ENCODE peak calls at places on chromosomes 2 and 18, in nine cellular contexts. R is ascending aorta, A is GM12878, I is neural crest cell, P is MCF 10A, T is foreskin fibroblast, S is Panc1, V is AG09319, F is kidney. M is an unnamed sample.

GRCh38 chr2:45134726-45135125 is 125.5 kb upstream of the SIX2 start:
- DNase-seq in R (no peak), A (no peak), I (no peak), P (peak), T (peak), S (no peak), V (no peak), F (no peak), M (no peak)

GRCh38 chr2:186486651-186487647 is 889 bp downstream of the ZC3H15 start:
- DNase-seq in R (no peak), A (no peak), I (no peak), P (peak), T (peak), S (no peak), V (no peak), F (no peak), M (no peak)

GRCh38 chr18:70384181-70384790 is 95.4 kb downstream of the SOCS6 start:
- DNase-seq in R (no peak), A (no peak), I (no peak), P (peak), T (peak), S (peak), V (peak), F (no peak), M (no peak)

GRCh38 chr2:14148186-14148585 is 484.3 kb upstream of the LRATD1 start:
- DNase-seq in R (no peak), A (no peak), I (no peak), P (peak), T (peak), S (no peak), V (no peak), F (no peak), M (no peak)

GRCh38 chr2:218029366-218030360 is 26.9 kb upstream of the TNS1 start:
- DNase-seq in R (no peak), A (no peak), I (no peak), P (no peak), T (no peak), S (no peak), V (no peak), F (no peak), M (no peak)

GRCh38 chr2:187962538-187962937 is 329.1 kb upstream of the GULP1 start:
- DNase-seq in R (no peak), A (no peak), I (no peak), P (no peak), T (no peak), S (no peak), V (no peak), F (no peak), M (no peak)

GRCh38 chr2:200397785-200398184 is 91.3 kb downstream of the SPATS2L start:
- DNase-seq in R (no peak), A (no peak), I (no peak), P (peak), T (peak), S (no peak), V (no peak), F (no peak), M (no peak)

GRCh38 chr2:18349421-18349820 is 211.0 kb downstream of the RDH14 start:
- DNase-seq in R (no peak), A (no peak), I (no peak), P (no peak), T (no peak), S (no peak), V (no peak), F (no peak), M (no peak)

GRCh38 chr2:234730066-234730640 is 221.7 kb upstream of the SH3BP4 start:
- DNase-seq in R (no peak), A (no peak), I (peak), P (no peak), T (no peak), S (no peak), V (no peak), F (no peak), M (no peak)

GRCh38 chr18:61531891-61532290 is 198.7 kb downstream of the CDH20 start:
- DNase-seq in R (no peak), A (no peak), I (no peak), P (no peak), T (no peak), S (no peak), V (no peak), F (no peak), M (no peak)

GRCh38 chr2:234252766-234253165 is 202.3 kb downstream of the SPP2 start:
- DNase-seq in R (no peak), A (no peak), I (no peak), P (peak), T (no peak), S (no peak), V (no peak), F (no peak), M (no peak)

GRCh38 chr2:236939751-236940229 is 145.9 kb upstream of the COPS8 start:
- DNase-seq in R (no peak), A (no peak), I (no peak), P (no peak), T (peak), S (no peak), V (no peak), F (no peak), M (no peak)

GRCh38 chr2:238021327-238021726 is 39.5 kb upstream of the SCLY start:
- DNase-seq in R (no peak), A (no peak), I (no peak), P (peak), T (no peak), S (no peak), V (no peak), F (no peak), M (no peak)

GRCh38 chr2:188291142-188291616 is 495 bp upstream of the GULP1 start:
- DNase-seq in R (no peak), A (no peak), I (no peak), P (no peak), T (peak), S (no peak), V (no peak), F (no peak), M (no peak)

GRCh38 chr2:28523873-28524272 is 28.0 kb downstream of the PLB1 start:
- DNase-seq in R (no peak), A (no peak), I (no peak), P (no peak), T (no peak), S (no peak), V (no peak), F (no peak), M (no peak)

GRCh38 chr2:74102516-74102915 is 45.2 kb downstream of the BOLA3 start:
- DNase-seq in R (no peak), A (no peak), I (no peak), P (no peak), T (no peak), S (no peak), V (no peak), F (no peak), M (no peak)

GRCh38 chr2:74105413-74105812 is 42.3 kb downstream of the BOLA3 start:
- DNase-seq in R (no peak), A (no peak), I (no peak), P (no peak), T (no peak), S (no peak), V (no peak), F (no peak), M (no peak)

GRCh38 chr2:74107071-74107470 is 40.6 kb downstream of the BOLA3 start:
- DNase-seq in R (no peak), A (no peak), I (no peak), P (no peak), T (no peak), S (no peak), V (no peak), F (no peak), M (no peak)

GRCh38 chr2:74103763-74104162 is 43.9 kb downstream of the BOLA3 start:
- DNase-seq in R (no peak), A (no peak), I (no peak), P (no peak), T (no peak), S (no peak), V (no peak), F (no peak), M (no peak)

DNA sequence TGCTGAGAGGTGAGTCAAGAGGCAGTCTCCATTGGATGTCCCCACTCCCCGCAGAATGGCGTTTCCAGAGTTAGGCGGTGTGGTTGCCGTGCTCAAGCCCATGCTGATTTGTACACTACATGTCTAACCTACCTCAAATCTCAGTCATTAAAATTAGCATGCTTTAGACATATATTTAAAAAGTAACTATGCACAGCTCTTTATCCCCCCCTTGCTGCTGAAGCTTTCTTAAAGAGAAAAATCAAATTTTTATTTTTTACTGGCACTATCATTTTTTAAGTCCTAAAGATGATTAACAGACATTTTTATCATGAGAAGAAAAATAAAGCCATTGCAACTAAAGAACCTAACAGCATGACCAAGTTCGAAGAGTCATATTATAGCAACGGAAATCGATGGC is 42.9 kb downstream of the BOLA3 start:
- DNase-seq in R (no peak), A (no peak), I (no peak), P (no peak), T (peak), S (no peak), V (no peak), F (no peak), M (no peak)
- TF ChIP-seq CTCF in R (no peak), A (no peak), I (no peak), P (peak), T (peak), S (no peak), V (no peak), F (no peak), M (peak)

GRCh38 chr2:191539068-191539467 is 138.9 kb upstream of the NABP1 start:
- DNase-seq in R (no peak), A (no peak), I (peak), P (peak), T (peak), S (no peak), V (no peak), F (no peak), M (no peak)
- TF ChIP-seq CTCF in R (no peak), A (peak), I (peak), P (peak), T (peak), S (peak), V (peak), F (peak), M (peak)

GRCh38 chr2:105078906-105079305 is 41.0 kb downstream of the MRPS9 start:
- DNase-seq in R (no peak), A (no peak), I (no peak), P (no peak), T (no peak), S (no peak), V (no peak), F (no peak), M (no peak)
- TF ChIP-seq CTCF in R (no peak), A (no peak), I (no peak), P (no peak), T (no peak), S (no peak), V (no peak), F (no peak), M (no peak)

GRCh38 chr2:174546519-174547506 is 50.8 kb downstream of the WIPF1 start:
- DNase-seq in R (no peak), A (no peak), I (no peak), P (peak), T (peak), S (no peak), V (no peak), F (no peak), M (no peak)
- TF ChIP-seq CTCF in R (no peak), A (peak), I (peak), P (no peak), T (peak), S (peak), V (peak), F (no peak), M (peak)

GRCh38 chr2:231715499-231715837 is 7.1 kb downstream of the PTMA start:
- DNase-seq in R (no peak), A (no peak), I (no peak), P (no peak), T (no peak), S (no peak), V (no peak), F (peak), M (no peak)
- TF ChIP-seq CTCF in R (peak), A (no peak), I (no peak), P (no peak), T (no peak), S (no peak), V (no peak), F (no peak), M (no peak)

DNA sequence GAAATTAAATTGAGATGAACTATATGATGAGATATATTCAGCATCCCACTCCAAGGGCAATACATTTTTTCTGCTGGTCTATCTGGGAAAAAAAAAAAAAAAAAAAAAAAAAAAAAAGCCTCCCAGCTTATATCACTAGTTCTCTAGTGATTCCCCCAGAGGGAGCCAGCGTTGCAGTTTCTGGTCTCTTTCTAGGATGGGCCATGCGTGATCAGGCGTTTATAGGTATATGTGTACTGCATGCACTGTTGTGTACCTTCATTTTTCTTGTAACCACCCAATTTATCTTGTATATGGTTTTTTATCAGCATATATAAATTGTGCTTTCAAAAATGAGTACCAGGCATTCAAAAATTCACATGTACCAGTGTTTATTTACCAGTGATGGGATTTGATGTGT is 35.1 kb downstream of the DCDC2C start:
- DNase-seq in R (no peak), A (no peak), I (peak), P (peak), T (no peak), S (no peak), V (no peak), F (no peak), M (no peak)
- TF ChIP-seq CTCF in R (no peak), A (peak), I (peak), P (peak), T (peak), S (peak), V (peak), F (peak), M (no peak)

GRCh38 chr2:40450066-40450841 is 1.6 kb downstream of the SLC8A1 start:
- DNase-seq in R (no peak), A (no peak), I (no peak), P (no peak), T (peak), S (no peak), V (no peak), F (peak), M (no peak)
- TF ChIP-seq CTCF in R (no peak), A (no peak), I (peak), P (no peak), T (no peak), S (peak), V (peak), F (no peak), M (no peak)

GRCh38 chr2:148201075-148202004 is 180.4 kb downstream of the MBD5 start:
- DNase-seq in R (no peak), A (no peak), I (peak), P (peak), T (peak), S (no peak), V (peak), F (peak), M (peak)
- TF ChIP-seq CTCF in R (peak), A (peak), I (peak), P (peak), T (peak), S (peak), V (peak), F (peak), M (peak)